ENCODE peak calls at places on chromosomes 2 and 18, in five cellular contexts. U, H, F, J and I are unnamed samples.
A peak's percentile ranks its signal among the peaks of the same experiment; 100 is the strongest.

GRCh38 chr2:189304360-189304759 is 124.8 kb upstream of the COL5A2 start:
- DNase-seq in H (no peak), U (no peak), J (no peak), F (no peak), I (no peak)

GRCh38 chr18:42112657-42113420 is 157.8 kb downstream of the PIK3C3 start:
- DNase-seq in J (peak; percentile 7), F (no peak), H (peak; percentile 31), U (no peak), I (peak; percentile 5)

GRCh38 chr18:74773171-74773624 is 175.5 kb downstream of the ZNF407 start:
- DNase-seq in U (peak; percentile 37), J (no peak), H (no peak), F (peak; percentile 57), I (no peak)

GRCh38 chr2:109009920-109010610 is 21.0 kb upstream of the EDAR start:
- DNase-seq in H (peak; percentile 42), U (no peak), J (peak; percentile 38), F (no peak), I (peak; percentile 56)

GRCh38 chr2:58562281-58562680 is 321.2 kb upstream of the FANCL start:
- DNase-seq in J (no peak), H (no peak), U (no peak), F (no peak), I (no peak)

GRCh38 chr2:120231564-120231973 is 8.4 kb upstream of the TMEM185B start:
- DNase-seq in F (peak; percentile 29), J (no peak), H (no peak), U (no peak), I (no peak)

GRCh38 chr2:176324862-176325261 is 55.6 kb downstream of the MTX2 start:
- DNase-seq in U (no peak), F (no peak), H (no peak), J (no peak), I (no peak)

GRCh38 chr2:144083211-144083610 is 436.7 kb downstream of the ZEB2 start:
- DNase-seq in F (no peak), H (peak; percentile 49), U (no peak), J (peak; percentile 33), I (peak; percentile 89)

GRCh38 chr18:50659091-50660003 is 99.5 kb downstream of the MAPK4 start:
- DNase-seq in F (no peak), H (peak; percentile 2), J (peak; percentile 29), U (no peak), I (peak; percentile 33)

GRCh38 chr18:36590621-36591580 is 237.9 kb downstream of the TPGS2 start:
- DNase-seq in J (no peak), H (no peak), U (no peak), F (no peak), I (no peak)

GRCh38 chr18:36589857-36590543 is 238.8 kb downstream of the TPGS2 start:
- DNase-seq in U (no peak), J (no peak), H (peak; percentile 6), F (no peak), I (peak; percentile 18)

GRCh38 chr18:36593001-36593400 is 235.8 kb downstream of the TPGS2 start:
- DNase-seq in H (peak; percentile 25), U (no peak), F (no peak), J (peak; percentile 29), I (peak; percentile 34)

GRCh38 chr18:36593641-36594040 is 235.2 kb downstream of the TPGS2 start:
- DNase-seq in H (no peak), J (no peak), U (no peak), F (no peak), I (no peak)

DNA sequence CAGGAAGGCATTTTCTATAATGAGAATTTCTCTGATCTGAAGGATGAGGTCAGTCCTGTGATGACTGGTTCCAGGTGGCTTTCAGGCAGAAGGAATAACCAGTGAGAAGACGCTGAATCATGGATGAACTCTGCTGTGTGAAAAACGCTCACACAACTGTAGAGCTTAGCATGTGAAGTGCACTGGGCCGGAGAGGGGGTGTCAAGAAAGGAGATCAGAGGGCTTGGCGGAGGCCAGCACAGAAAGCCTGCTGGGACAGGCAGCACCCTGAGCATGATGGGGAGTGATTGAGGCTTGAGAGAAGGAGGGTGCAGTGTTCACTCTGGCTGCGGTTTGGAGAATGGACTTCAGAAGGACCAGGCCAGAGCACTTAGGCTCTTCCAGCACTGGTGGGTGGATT is 236.5 kb downstream of the TPGS2 start:
- DNase-seq in H (no peak), U (no peak), J (no peak), F (no peak), I (no peak)
- H3K4me3 ChIP-seq in H (no peak overlapping the region), U (no peak overlapping the region), J (no peak overlapping the region), F (no peak overlapping the region), I (no peak overlapping the region)

GRCh38 chr2:241595600-241596140 is 37.1 kb downstream of the BOK start:
- DNase-seq in F (no peak), H (no peak), J (no peak), U (no peak), I (no peak)
- TF ChIP-seq CTCF in F (no peak), H (no peak), J (peak; percentile 29), U (peak; percentile 51), I (peak; percentile 25)

GRCh38 chr2:216775043-216775453 is 79.7 kb upstream of the IGFBP5 start:
- DNase-seq in F (no peak), H (peak; percentile 82), U (no peak), J (peak; percentile 67), I (peak; percentile 95)
- H3K4me3 ChIP-seq in F (no peak overlapping the region), H (no peak overlapping the region), U (no peak overlapping the region), J (no peak overlapping the region), I (no peak overlapping the region)

GRCh38 chr2:84904151-84904550 is 1.3 kb upstream of the TMSB10 start:
- DNase-seq in U (no peak), H (no peak), J (no peak), F (no peak), I (no peak)

GRCh38 chr2:84906900-84907714 is 1.7 kb downstream of the TMSB10 start:
- DNase-seq in U (no peak), J (peak; percentile 95), F (peak; percentile 79), H (peak; percentile 93), I (peak; percentile 89)

GRCh38 chr2:84906108-84906899 is 848 bp downstream of the TMSB10 start:
- DNase-seq in J (no peak), U (no peak), F (peak; percentile 72), H (no peak), I (no peak)

GRCh38 chr2:84904717-84905174 is 710 bp upstream of the TMSB10 start:
- DNase-seq in H (peak; percentile 58), U (no peak), F (no peak), J (peak; percentile 77), I (peak; percentile 71)

GRCh38 chr2:84905181-84906107 is at the start of gene TMSB10:
- DNase-seq in F (peak; percentile 94), H (peak; percentile 81), U (no peak), J (peak; percentile 85), I (peak; percentile 93)
- TF ChIP-seq CTCF in F (peak; percentile 28), H (no peak), U (peak; percentile 26), J (no peak), I (no peak)

DNA sequence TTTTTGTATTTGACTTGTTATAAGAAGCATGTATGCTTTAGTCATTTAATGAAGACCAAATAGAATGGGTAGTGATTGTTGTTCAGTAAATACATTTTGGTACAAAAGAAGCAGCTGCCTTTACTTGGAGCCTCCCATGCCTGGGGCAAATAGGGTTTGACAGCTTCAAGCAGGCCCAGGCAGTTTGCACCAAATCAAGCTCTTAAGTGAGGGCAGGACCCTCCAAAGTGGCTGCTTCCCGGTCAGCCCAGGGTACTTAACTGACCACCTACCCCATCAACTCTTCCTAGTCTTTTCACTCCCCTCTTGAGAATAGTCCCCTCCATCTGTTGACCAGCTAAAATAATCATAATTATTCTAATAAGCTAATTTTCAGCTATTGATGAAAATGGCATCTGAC is 5.2 kb downstream of the MAPRE3 start:
- DNase-seq in J (no peak), H (no peak), F (no peak), U (no peak), I (no peak)
- H3K4me3 ChIP-seq in J (no peak overlapping the region), H (no peak overlapping the region), F (no peak overlapping the region), U (no peak overlapping the region), I (no peak overlapping the region)

GRCh38 chr2:86372641-86373502 is 35.4 kb upstream of the REEP1 start:
- DNase-seq in F (peak; percentile 35), U (no peak), H (peak; percentile 45), J (peak; percentile 63), I (peak; percentile 69)
- TF ChIP-seq CTCF in F (peak; percentile 41), U (peak; percentile 59), H (peak; percentile 47), J (peak; percentile 74), I (peak; percentile 74)